ENCODE peak calls at places on chromosomes 6 and 20, in eight cellular contexts. D is lung, Y is bronchial epithelial cell, R is WTC11, T is psoas muscle, B is mesothelial cell of epicardium, O is heart left ventricle, X is GM23338. J is an unnamed sample.

GRCh38 chr6:50185006-50185405 is 135.3 kb upstream of the DEFB112 start:
- DNase-seq in D (no peak), Y (no peak), R (peak), T (no peak), B (no peak), O (no peak), X (peak), J (no peak)

GRCh38 chr6:129236110-129236509 is 353.2 kb downstream of the LAMA2 start:
- DNase-seq in D (no peak), Y (no peak), R (no peak), T (no peak), B (no peak), O (no peak), X (no peak), J (no peak)

GRCh38 chr6:34319471-34319885 is 70.7 kb upstream of the SMIM29 start:
- DNase-seq in D (no peak), Y (peak), R (no peak), T (no peak), B (no peak), O (no peak), X (no peak), J (no peak)

GRCh38 chr6:42984924-42985475 is 630 bp downstream of the PPP2R5D start:
- DNase-seq in D (no peak), Y (no peak), R (no peak), T (no peak), B (no peak), O (no peak), X (peak), J (no peak)

GRCh38 chr20:528923-529594 is 14.5 kb downstream of the CSNK2A1 start:
- DNase-seq in D (no peak), Y (peak), R (no peak), T (no peak), B (no peak), O (no peak), X (no peak), J (no peak)

GRCh38 chr6:28719275-28719940 is 193.7 kb downstream of the GPX5 start:
- DNase-seq in D (no peak), Y (peak), R (peak), T (no peak), B (no peak), O (no peak), X (peak), J (no peak)

GRCh38 chr6:106128981-106129761 is 43.0 kb downstream of the PRDM1 start:
- DNase-seq in D (no peak), Y (peak), R (no peak), T (no peak), B (no peak), O (no peak), X (no peak), J (no peak)

GRCh38 chr6:15628499-15629131 is 34.2 kb downstream of the DTNBP1 start:
- DNase-seq in D (no peak), Y (peak), R (no peak), T (no peak), B (no peak), O (no peak), X (no peak), J (no peak)

GRCh38 chr20:19918965-19919329 is 98.2 kb upstream of the NAA20 start:
- DNase-seq in D (no peak), Y (no peak), R (no peak), T (no peak), B (no peak), O (no peak), X (no peak), J (no peak)

GRCh38 chr20:36856691-36857635 is 19.0 kb upstream of the TLDC2 start:
- DNase-seq in D (no peak), Y (no peak), R (no peak), T (no peak), B (no peak), O (no peak), X (no peak), J (no peak)

DNA sequence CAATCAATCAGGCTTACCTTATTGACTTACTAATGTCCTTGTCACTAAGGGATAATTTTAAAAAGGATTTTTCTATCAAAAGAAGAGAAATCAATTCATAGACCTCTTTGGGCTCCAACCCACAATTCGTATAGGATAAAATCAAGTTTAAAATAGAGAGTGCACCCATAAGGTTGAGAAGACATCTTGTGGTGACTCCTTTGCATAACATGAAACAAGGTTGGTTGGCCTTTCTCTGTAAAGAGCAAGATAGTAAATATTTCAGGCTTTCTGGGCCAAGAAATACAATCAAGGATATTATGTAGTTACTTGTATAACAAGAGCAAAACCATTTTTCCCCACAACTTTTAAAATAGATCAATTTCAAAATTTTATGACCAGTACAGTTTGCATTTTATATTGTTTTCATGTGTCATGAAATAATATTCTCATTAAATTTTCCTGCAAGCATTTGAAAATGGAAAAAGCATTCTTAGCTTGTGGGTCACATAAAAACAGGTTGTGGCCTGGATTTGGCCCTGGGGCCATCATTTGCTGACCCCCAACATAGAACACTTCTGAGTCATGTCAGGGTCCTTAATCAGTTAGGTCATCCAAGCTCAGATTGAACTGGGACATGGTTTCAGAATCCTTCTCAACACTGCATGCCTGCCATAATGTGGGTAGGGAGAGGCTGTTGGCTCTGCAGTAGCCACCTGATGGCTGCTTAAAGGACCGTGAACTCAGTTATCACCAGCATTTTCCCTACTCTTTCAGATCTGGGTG is 76.7 kb downstream of the MYB start:
- DNase-seq in D (no peak), Y (no peak), R (no peak), T (no peak), B (no peak), O (no peak), X (no peak), J (no peak)
- TF ChIP-seq CTCF in D (no peak), Y (no peak), R (no peak), T (peak), B (no peak), O (no peak), X (no peak), J (no peak)

GRCh38 chr6:27177454-27178000 is 70.0 kb upstream of the PRSS16 start:
- DNase-seq in D (peak), Y (peak), R (peak), T (peak), B (peak), O (peak), X (peak), J (peak)

GRCh38 chr6:27176096-27176495 is 71.4 kb upstream of the PRSS16 start:
- DNase-seq in D (no peak), Y (no peak), R (no peak), T (no peak), B (no peak), O (no peak), X (no peak), J (no peak)

GRCh38 chr6:27174958-27175357 is 72.5 kb upstream of the PRSS16 start:
- DNase-seq in D (no peak), Y (no peak), R (no peak), T (no peak), B (no peak), O (no peak), X (no peak), J (no peak)

GRCh38 chr6:27178860-27179259 is 68.6 kb upstream of the PRSS16 start:
- DNase-seq in D (no peak), Y (no peak), R (peak), T (no peak), B (no peak), O (no peak), X (peak), J (no peak)

DNA sequence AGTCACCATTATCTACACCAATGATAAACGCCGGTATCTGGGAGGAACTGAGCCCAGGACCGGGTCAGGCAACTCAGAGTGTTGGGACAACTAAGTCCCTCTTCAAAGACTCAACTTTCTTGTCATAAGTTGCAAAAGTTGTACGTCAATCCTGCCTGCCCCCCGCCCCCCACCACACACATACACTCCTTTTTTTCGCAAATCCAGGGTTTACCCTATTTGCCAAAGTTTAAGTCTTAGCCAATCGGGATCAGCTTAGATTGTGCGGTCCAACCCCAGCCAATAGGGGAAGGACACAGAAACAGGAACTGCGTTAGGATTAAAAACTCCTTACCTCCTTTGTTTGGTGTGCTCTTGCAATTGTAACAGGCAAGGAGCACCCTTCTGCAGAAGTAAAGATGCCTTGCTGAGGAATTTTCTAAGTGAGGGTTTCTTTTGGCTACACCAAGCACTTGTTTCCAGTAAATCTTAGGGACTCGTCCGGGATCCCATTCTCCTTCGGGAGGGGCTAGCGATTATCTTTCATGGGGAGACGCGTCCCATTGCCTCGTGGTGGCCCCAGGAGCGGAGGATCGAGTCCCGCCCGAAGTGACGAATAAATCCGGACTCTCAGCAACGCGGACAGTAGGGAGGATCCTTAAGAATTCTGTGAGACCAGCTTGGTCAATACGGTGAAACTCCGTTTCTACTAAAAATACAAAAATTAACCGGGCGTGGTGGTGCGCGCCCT is 69.3 kb upstream of the PRSS16 start:
- DNase-seq in D (peak), Y (peak), R (peak), T (peak), B (peak), O (no peak), X (peak), J (peak)
- TF ChIP-seq CTCF in D (no peak), Y (no peak), R (no peak), T (no peak), B (no peak), O (no peak), X (no peak), J (no peak)

GRCh38 chr6:123105561-123105960 is 109.5 kb downstream of the CLVS2 start:
- DNase-seq in D (no peak), Y (peak), R (no peak), T (no peak), B (no peak), O (no peak), X (no peak), J (no peak)
- TF ChIP-seq CTCF in D (no peak), Y (no peak), R (no peak), T (no peak), B (no peak), O (no peak), X (no peak), J (no peak)

DNA sequence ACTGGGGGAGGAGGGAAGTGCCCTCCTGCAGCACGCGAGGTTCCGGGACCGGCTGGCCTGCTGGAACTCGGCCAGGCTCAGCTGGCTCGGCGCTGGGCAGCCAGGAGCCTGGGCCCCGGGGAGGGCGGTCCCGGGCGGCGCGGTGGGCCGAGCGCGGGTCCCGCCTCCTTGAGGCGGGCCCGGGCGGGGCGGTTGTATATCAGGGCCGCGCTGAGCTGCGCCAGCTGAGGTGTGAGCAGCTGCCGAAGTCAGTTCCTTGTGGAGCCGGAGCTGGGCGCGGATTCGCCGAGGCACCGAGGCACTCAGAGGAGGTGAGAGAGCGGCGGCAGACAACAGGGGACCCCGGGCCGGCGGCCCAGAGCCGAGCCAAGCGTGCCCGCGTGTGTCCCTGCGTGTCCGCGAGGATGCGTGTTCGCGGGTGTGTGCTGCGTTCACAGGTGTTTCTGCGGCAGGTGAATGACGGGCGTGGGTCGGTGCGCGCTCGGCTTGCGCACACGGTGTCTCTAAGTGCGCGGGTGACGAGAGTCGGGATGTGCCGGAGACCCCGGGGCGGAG is at the start of gene CDKN1A:
- DNase-seq in D (peak), Y (peak), R (peak), T (peak), B (peak), O (peak), X (peak), J (peak)
- TF ChIP-seq CTCF in D (no peak), Y (no peak), R (no peak), T (no peak), B (no peak), O (no peak), X (no peak), J (no peak)

GRCh38 chr6:36443498-36443844 is 671 bp downstream of the KCTD20 start:
- DNase-seq in D (no peak), Y (peak), R (no peak), T (no peak), B (no peak), O (no peak), X (no peak), J (no peak)

GRCh38 chr6:36441307-36441894 is 1.3 kb downstream of the PXT1 start:
- DNase-seq in D (peak), Y (peak), R (peak), T (peak), B (peak), O (peak), X (peak), J (peak)

GRCh38 chr6:36443951-36444428 is 1.2 kb downstream of the KCTD20 start:
- DNase-seq in D (no peak), Y (peak), R (peak), T (no peak), B (no peak), O (no peak), X (peak), J (no peak)

GRCh38 chr6:36442083-36442670 is 477 bp downstream of the PXT1 start:
- DNase-seq in D (no peak), Y (peak), R (no peak), T (peak), B (no peak), O (no peak), X (no peak), J (no peak)

GRCh38 chr6:36442671-36443497 is at the start of the genes KCTD20 and PXT1:
- DNase-seq in D (peak), Y (peak), R (peak), T (peak), B (peak), O (peak), X (peak), J (peak)
- TF ChIP-seq CTCF in D (no peak), Y (no peak), R (no peak), T (no peak), B (no peak), O (no peak), X (no peak), J (no peak)

DNA sequence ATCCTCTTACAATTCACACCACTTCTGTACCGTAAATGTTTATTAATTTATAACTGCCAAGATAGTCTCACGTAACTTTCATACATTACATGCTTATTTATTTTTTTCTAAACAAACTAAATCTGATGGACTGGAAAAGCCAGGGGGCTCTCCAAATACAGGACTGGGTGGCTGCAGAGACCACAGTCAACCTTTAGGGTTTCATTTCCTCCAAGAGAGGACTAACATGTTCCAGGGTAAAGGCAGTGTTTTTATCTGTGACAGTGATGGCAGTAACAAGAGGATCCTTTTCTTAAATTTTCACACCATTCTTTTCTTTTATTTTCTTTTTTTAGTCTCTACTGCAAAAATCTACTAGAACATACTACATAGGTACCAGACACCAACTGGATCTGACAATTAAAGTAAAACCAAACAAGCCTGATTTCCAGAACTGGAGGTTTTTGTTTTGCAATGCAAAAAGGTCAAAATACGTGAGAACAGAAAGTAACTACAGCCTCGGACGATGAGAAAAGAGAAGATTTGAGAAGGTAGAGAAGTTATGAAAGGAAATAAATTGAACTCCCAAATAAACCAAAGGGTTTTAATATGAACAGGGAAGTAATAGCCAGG is 1.2 kb downstream of the LMBRD1 start:
- DNase-seq in D (no peak), Y (no peak), R (no peak), T (no peak), B (no peak), O (no peak), X (peak), J (no peak)
- TF ChIP-seq CTCF in D (no peak), Y (no peak), R (no peak), T (no peak), B (no peak), O (no peak), X (no peak), J (no peak)

DNA sequence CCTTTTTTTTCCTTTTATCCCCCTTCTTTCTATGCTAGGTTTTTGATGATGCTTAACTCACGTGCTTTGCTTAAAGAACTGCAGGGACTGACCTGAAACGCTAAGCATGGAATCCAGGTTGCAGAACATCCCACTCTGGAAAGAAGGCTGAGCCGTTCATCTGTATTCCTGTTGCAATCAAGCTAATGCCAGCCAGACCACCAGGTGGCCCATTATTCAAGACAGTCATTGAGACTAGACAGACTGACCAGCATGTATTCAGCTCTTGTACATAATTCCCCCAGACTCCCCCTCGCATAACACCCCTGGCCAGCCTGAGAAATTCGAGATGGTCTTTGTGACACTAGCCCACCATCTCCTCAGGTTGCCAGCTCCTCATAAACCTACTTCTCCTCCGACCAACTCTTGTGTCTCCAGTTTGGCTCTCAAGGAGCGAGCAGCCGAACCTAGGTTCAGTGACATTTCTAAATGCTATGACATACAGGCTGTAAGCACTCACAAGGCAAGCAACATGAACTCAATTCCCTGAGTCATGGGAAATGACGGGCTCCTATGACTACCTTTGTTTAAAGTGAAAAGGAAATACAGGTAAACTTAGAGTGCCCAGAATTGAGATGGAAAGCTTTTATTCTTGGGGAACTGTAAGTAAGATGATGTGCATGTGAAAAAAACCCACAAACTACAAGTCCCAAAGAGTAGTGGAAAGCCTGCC is 309.3 kb upstream of the CDYL start:
- DNase-seq in D (no peak), Y (peak), R (no peak), T (no peak), B (no peak), O (no peak), X (no peak), J (no peak)
- TF ChIP-seq CTCF in D (no peak), Y (no peak), R (no peak), T (no peak), B (no peak), O (no peak), X (no peak), J (no peak)

GRCh38 chr20:38805958-38806854 is 709 bp downstream of the PPP1R16B start:
- DNase-seq in D (no peak), Y (no peak), R (peak), T (no peak), B (peak), O (peak), X (peak), J (peak)
- TF ChIP-seq CTCF in D (no peak), Y (no peak), R (no peak), T (no peak), B (no peak), O (no peak), X (no peak), J (no peak)

DNA sequence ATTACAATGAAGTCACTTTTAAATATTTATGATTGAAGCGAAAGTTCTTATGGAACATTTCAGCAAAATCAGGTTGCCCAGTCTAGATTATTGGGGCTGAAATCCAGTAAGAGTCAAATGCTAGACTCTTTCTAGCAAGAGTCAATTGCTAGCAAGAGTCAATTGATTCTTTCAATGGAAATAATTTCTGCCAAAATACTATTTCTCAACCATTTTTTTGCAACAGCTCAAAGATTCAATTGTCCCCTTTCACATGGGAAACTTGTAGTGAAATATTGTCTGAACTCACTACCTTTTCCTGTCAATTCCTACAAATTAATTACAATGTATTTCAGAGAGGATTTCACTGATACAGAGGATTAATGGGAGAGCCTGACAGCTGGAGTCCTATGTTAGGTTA is 78.3 kb downstream of the MAP7 start:
- DNase-seq in D (no peak), Y (no peak), R (no peak), T (no peak), B (no peak), O (no peak), X (no peak), J (no peak)
- TF ChIP-seq CTCF in D (no peak), Y (no peak), R (no peak), T (no peak), B (no peak), O (no peak), X (no peak), J (no peak)